ENCODE peak calls at places on chromosome 18, in five cellular contexts. S is sigmoid colon, G is K562, D is esophagus muscularis mucosa, L is tibial nerve. Q is an unnamed sample. For H3K4me1, the result is how much of the 10 kb centered on the place peaks cover.

GRCh38 chr18:56672391-56672790 is 21.2 kb downstream of the WDR7 start:
- DNase-seq in S (no peak), G (no peak), D (no peak), L (no peak), Q (no peak)

GRCh38 chr18:50775726-50776125 is 44.1 kb downstream of the MRO start:
- DNase-seq in S (no peak), G (no peak), D (no peak), L (no peak), Q (no peak)

GRCh38 chr18:73564073-73564472 is 583.6 kb downstream of the FBXO15 start:
- DNase-seq in S (no peak), G (no peak), D (no peak), L (no peak), Q (no peak)

GRCh38 chr18:57776767-57777166 is 26.3 kb downstream of the ATP8B1 start:
- DNase-seq in S (no peak), G (peak), D (no peak), L (no peak), Q (no peak)

GRCh38 chr18:67043276-67043675 is 439.4 kb upstream of the CDH19 start:
- DNase-seq in S (no peak), G (no peak), D (no peak), L (no peak), Q (no peak)

GRCh38 chr18:48994044-48994651 is 43.4 kb upstream of the SMAD7 start:
- DNase-seq in S (no peak), G (no peak), D (no peak), L (no peak), Q (no peak)

GRCh38 chr18:42141439-42141838 is 186.4 kb downstream of the PIK3C3 start:
- DNase-seq in S (no peak), G (no peak), D (no peak), L (no peak), Q (no peak)

GRCh38 chr18:5630057-5630765 is 86.4 kb upstream of the EPB41L3 start:
- DNase-seq in S (peak), G (peak), D (no peak), L (peak), Q (peak)

GRCh38 chr18:9614401-9615279 is at the start of gene PPP4R1:
- DNase-seq in S (peak), G (peak), D (peak), L (peak), Q (peak)

GRCh38 chr18:72895548-72895947 is 27.8 kb upstream of the NETO1 start:
- DNase-seq in S (no peak), G (no peak), D (no peak), L (no peak), Q (no peak)

GRCh38 chr18:47490882-47491281 is 239.4 kb upstream of the SKOR2 start:
- DNase-seq in S (no peak), G (no peak), D (no peak), L (no peak), Q (no peak)

GRCh38 chr18:42011053-42011452 is 56.0 kb downstream of the PIK3C3 start:
- DNase-seq in S (no peak), G (no peak), D (no peak), L (no peak), Q (no peak)

GRCh38 chr18:78421392-78421791 is 558.2 kb upstream of the SALL3 start:
- DNase-seq in S (no peak), G (no peak), D (peak), L (no peak), Q (no peak)

GRCh38 chr18:23658296-23658695 is 4.4 kb downstream of the ANKRD29 start:
- DNase-seq in S (no peak), G (no peak), D (no peak), L (no peak), Q (no peak)

GRCh38 chr18:49510393-49511115 is 23.5 kb upstream of the C18orf32 start:
- DNase-seq in S (no peak), G (peak), D (no peak), L (no peak), Q (peak)

GRCh38 chr18:3457261-3457724 is 7.3 kb downstream of the TGIF1 start:
- DNase-seq in S (no peak), G (no peak), D (peak), L (no peak), Q (no peak)

GRCh38 chr18:27411911-27412310 is 226.8 kb upstream of the CHST9 start:
- DNase-seq in S (no peak), G (no peak), D (no peak), L (no peak), Q (no peak)

GRCh38 chr18:34709104-34709503 is 994 bp upstream of the DTNA start:
- DNase-seq in S (peak), G (no peak), D (no peak), L (no peak), Q (peak)

GRCh38 chr18:77014538-77014937 is 118.0 kb downstream of the MBP start:
- DNase-seq in S (no peak), G (no peak), D (no peak), L (no peak), Q (peak)

GRCh38 chr18:77015176-77015575 is 117.4 kb downstream of the MBP start:
- DNase-seq in S (no peak), G (no peak), D (no peak), L (no peak), Q (no peak)

GRCh38 chr18:77012751-77013550 is 119.6 kb downstream of the MBP start:
- DNase-seq in S (no peak), G (no peak), D (no peak), L (no peak), Q (no peak)

GRCh38 chr18:77012120-77012519 is 120.5 kb downstream of the MBP start:
- DNase-seq in S (no peak), G (no peak), D (no peak), L (no peak), Q (no peak)

GRCh38 chr18:77013777-77014525 is 118.6 kb downstream of the MBP start:
- DNase-seq in S (peak), G (no peak), D (no peak), L (peak), Q (no peak)
- TF ChIP-seq POLR2A in S (no peak), G (no peak), D (no peak), L (no peak), Q (no peak)

GRCh38 chr18:62953663-62954062 is 238.3 kb downstream of the PHLPP1 start:
- DNase-seq in S (no peak), G (no peak), D (no peak), L (no peak), Q (no peak)
- H3K4me1 ChIP-seq in S (under half), G (under half), D (under half), L (under half), Q (under half)

DNA sequence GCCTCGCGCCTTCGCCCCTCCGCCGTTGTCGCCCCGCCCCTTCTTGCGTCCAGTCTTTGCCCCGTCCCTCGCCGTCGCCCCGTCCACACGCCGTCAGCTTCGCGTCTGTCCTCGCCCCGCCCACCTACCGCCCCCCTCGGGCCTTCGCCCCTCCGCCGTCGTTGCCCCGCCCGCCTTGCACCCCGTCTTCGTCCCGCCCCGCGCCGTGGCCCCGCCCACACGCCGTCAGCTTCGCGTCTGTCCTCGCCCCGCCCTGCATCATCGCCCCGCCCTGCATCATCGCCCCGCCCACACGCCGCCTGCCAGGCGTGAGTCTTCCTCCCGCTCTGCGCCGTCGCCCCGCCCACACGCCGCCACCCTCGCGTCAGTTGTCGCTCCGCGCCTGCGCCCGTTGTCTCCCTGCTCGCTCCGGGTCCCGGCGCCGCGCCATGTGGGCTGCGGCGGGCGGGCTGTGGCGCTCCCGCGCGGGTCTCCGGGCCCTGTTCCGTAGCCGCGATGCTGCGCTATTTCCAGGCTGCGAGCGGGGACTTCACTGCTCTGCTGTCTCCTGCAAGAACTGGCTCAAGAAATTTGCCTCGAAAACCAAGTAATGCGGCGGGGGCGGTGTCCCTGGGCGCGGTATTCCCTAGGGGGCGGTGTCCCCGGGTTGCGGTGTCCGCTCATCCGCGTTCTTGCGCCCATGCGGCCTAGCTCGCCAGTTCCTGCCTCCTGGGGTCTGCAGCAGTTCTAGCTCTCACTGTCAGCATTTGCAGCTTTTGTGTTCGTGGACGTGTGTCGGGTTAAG is at the start of gene RBFA:
- DNase-seq in S (peak), G (peak), D (peak), L (peak), Q (peak)
- TF ChIP-seq POLR2A in S (no peak), G (peak), D (peak), L (peak), Q (peak)

GRCh38 chr18:76909418-76909817 is 87.1 kb downstream of the ZNF236 start:
- DNase-seq in S (no peak), G (no peak), D (no peak), L (no peak), Q (no peak)
- H3K4me1 ChIP-seq in S (under half), G (under half), D (under half), L (under half), Q (under half)

GRCh38 chr18:79484661-79485621 is 89.2 kb downstream of the NFATC1 start:
- DNase-seq in S (peak), G (no peak), D (no peak), L (no peak), Q (no peak)

GRCh38 chr18:79486356-79487197 is 90.8 kb downstream of the NFATC1 start:
- DNase-seq in S (peak), G (no peak), D (no peak), L (no peak), Q (no peak)

GRCh38 chr18:79483971-79484491 is 88.3 kb downstream of the NFATC1 start:
- DNase-seq in S (peak), G (no peak), D (no peak), L (no peak), Q (peak)

GRCh38 chr18:79487198-79488165 is 91.8 kb downstream of the NFATC1 start:
- DNase-seq in S (peak), G (no peak), D (no peak), L (no peak), Q (no peak)

GRCh38 chr18:79485788-79486355 is 90.1 kb downstream of the NFATC1 start:
- DNase-seq in S (peak), G (no peak), D (no peak), L (no peak), Q (no peak)
- TF ChIP-seq POLR2A in S (no peak), G (no peak), D (no peak), L (no peak), Q (no peak)

DNA sequence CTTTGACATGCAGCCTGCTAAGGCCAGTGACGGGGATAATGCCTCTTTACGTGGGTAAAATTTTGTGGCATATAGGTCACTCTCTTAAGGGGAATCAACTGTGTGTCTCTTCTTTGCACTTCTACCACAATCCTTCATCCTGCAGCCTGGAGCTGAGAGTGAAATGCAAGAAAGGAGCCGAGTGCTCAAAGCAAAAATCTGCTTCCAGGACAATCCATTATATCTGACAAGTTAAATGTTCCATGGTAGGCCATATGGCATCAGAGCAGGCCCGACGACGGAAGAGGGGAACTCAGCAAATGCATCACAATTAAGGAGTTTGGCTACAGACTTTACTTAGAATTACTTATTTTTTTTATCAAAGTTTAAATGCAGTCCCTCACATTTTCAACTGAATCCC is 171.2 kb downstream of the TCF4 start:
- DNase-seq in S (no peak), G (no peak), D (no peak), L (no peak), Q (no peak)
- H3K4me1 ChIP-seq in S (under half), G (under half), D (under half), L (under half), Q (under half)

DNA sequence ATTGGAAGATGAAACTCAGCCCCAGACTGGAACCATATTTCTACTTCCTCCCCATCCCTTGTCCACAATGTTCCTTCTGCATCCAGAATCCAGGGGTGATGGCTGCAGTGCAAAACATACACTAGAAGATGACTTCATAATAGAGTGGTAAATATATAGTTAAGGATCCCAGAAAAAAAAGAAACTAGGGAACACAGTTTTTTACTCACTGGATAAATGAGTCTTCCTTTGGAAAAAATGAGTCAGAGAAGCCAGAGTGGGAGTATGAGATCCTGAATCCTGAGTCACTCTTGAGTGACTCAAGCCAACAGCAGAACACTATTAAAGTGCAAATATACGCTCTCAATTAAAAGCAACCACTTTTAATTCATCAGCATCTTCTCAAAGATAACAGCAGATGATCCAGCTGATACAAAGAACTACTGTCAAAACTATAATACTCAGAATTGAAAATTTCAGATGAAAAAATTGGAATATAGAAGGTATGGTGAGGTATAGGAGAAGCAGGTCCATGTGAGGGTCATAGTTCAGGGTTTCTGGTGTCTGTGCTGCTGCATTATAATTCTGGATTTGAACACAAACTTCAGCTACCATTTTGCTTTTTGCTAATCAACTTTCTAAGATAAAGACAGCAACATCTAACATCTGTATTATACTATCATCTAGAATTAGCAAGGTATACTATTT is 987.2 kb upstream of the CDH2 start:
- DNase-seq in S (no peak), G (no peak), D (no peak), L (no peak), Q (no peak)
- TF ChIP-seq POLR2A in S (no peak), G (no peak), D (no peak), L (no peak), Q (no peak)

DNA sequence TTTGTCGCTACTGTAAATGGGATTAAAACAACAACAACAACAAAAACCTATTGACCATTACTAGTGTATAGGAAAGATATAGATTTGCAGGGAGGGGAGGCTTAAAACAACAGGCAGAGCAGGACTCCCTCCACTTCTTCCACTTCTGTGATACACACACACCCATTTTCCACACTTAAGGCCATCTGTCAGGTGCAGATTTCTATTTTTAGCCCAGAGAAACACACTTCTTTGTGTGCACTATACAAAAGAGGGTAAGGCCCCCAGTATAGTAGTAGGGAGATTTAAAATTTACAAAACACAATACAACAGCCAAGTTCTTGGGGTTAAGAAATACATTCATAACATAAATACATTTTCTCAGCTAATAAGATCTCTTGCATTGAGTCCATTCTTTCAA is 22.4 kb downstream of the PTPN2 start:
- DNase-seq in S (no peak), G (no peak), D (no peak), L (no peak), Q (no peak)
- H3K4me1 ChIP-seq in S (under half), G (under half), D (under half), L (under half), Q (under half)

GRCh38 chr18:76356666-76357065 is 138.4 kb downstream of the ZNF516 start:
- DNase-seq in S (no peak), G (no peak), D (peak), L (no peak), Q (no peak)
- TF ChIP-seq POLR2A in S (no peak), G (no peak), D (no peak), L (no peak), Q (no peak)